ENCODE peak calls at places on chromosomes 4 and X, in nine cellular contexts. G is thoracic aorta; X is CD8-positive, alpha-beta T cell; L is Panc1; E is HCT116; R is HFFc6; D is BE2C; K is psoas muscle; Y is heart right ventricle. O is an unnamed sample.

GRCh38 chrX:13747836-13748235 is 13.3 kb downstream of the OFD1 start:
- DNase-seq in G (no peak), X (no peak), L (no peak), E (peak; percentile 37), R (peak; percentile 51), D (peak; percentile 39), K (no peak), Y (no peak), O (no peak)

GRCh38 chr4:124184767-124185166 is 527.8 kb downstream of the ANKRD50 start:
- DNase-seq in G (no peak), X (no peak), L (no peak), E (no peak), R (no peak), D (no peak), K (no peak), Y (no peak), O (no peak)

GRCh38 chr4:53963786-53964185 is 100.6 kb downstream of the CHIC2 start:
- DNase-seq in G (no peak), X (no peak), L (no peak), E (no peak), R (no peak), D (no peak), K (no peak), Y (no peak), O (no peak)

GRCh38 chr4:18686338-18687039 is 664.9 kb upstream of the LCORL start:
- DNase-seq in G (no peak), X (no peak), L (no peak), E (no peak), R (peak; percentile 16), D (no peak), K (no peak), Y (no peak), O (no peak)

GRCh38 chr4:37522996-37523395 is 163.2 kb downstream of the RELL1 start:
- DNase-seq in G (no peak), X (no peak), L (no peak), E (no peak), R (peak; percentile 11), D (no peak), K (no peak), Y (no peak), O (no peak)

GRCh38 chr4:75741027-75741426 is 16.6 kb downstream of the USO1 start:
- DNase-seq in G (no peak), X (no peak), L (no peak), E (no peak), R (no peak), D (no peak), K (no peak), Y (no peak), O (no peak)

GRCh38 chrX:14902536-14902935 is 29.3 kb downstream of the MOSPD2 start:
- DNase-seq in G (no peak), X (no peak), L (no peak), E (no peak), R (no peak), D (no peak), K (no peak), Y (no peak), O (no peak)

GRCh38 chr4:47566566-47566965 is 81.5 kb downstream of the ATP10D start:
- DNase-seq in G (no peak), X (no peak), L (no peak), E (no peak), R (no peak), D (no peak), K (no peak), Y (no peak), O (no peak)

GRCh38 chr4:8355306-8355705 is 85.2 kb downstream of the ACOX3 start:
- DNase-seq in G (no peak), X (no peak), L (no peak), E (no peak), R (no peak), D (no peak), K (no peak), Y (no peak), O (no peak)

GRCh38 chr4:19130836-19131235 is 1109.3 kb upstream of the LCORL start:
- DNase-seq in G (no peak), X (no peak), L (no peak), E (no peak), R (peak; percentile 86), D (no peak), K (no peak), Y (no peak), O (no peak)

GRCh38 chr4:136763844-136764446 is 768.3 kb downstream of the PCDH18 start:
- DNase-seq in G (no peak), X (no peak), L (no peak), E (no peak), R (no peak), D (no peak), K (no peak), Y (no peak), O (no peak)

DNA sequence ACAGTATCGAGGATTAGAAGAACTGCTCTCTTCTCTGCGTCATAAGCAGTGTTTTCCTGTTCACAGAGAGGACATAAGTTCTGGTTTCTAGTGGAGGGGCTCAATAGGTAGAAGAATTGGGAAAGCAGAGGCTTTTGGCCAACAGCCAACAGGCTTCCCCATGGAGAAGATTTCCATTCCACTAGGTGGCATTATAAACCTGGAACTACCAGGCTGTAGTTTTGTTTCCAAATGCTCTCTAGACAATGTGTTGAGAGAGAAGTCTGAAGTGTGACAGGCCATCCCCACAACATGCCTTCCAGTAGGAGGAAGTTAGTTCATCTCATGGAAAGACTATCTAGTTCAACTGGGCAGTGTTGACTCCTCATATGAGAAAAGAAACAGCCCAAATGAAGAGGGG is 63.8 kb upstream of the ANXA10 start:
- DNase-seq in G (no peak), X (no peak), L (no peak), E (peak; percentile 28), R (peak; percentile 51), D (peak; percentile 24), K (no peak), Y (no peak), O (no peak)
- TF ChIP-seq CTCF in G (no peak), X (no peak), L (peak; percentile 10), E (no peak), R (peak; percentile 67), D (peak; percentile 49), K (peak; percentile 13), Y (no peak), O (no peak)

GRCh38 chrX:71283409-71284143 is at the start of gene NONO:
- DNase-seq in G (peak; percentile 51), X (peak; percentile 64), L (peak; percentile 93), E (peak; percentile 98), R (peak; percentile 99), D (peak; percentile 91), K (peak; percentile 87), Y (peak; percentile 74), O (peak; percentile 77)
- TF ChIP-seq CTCF in G (no peak), X (no peak), L (no peak), E (no peak), R (no peak), D (peak; percentile 23), K (no peak), Y (peak; percentile 14), O (no peak)

DNA sequence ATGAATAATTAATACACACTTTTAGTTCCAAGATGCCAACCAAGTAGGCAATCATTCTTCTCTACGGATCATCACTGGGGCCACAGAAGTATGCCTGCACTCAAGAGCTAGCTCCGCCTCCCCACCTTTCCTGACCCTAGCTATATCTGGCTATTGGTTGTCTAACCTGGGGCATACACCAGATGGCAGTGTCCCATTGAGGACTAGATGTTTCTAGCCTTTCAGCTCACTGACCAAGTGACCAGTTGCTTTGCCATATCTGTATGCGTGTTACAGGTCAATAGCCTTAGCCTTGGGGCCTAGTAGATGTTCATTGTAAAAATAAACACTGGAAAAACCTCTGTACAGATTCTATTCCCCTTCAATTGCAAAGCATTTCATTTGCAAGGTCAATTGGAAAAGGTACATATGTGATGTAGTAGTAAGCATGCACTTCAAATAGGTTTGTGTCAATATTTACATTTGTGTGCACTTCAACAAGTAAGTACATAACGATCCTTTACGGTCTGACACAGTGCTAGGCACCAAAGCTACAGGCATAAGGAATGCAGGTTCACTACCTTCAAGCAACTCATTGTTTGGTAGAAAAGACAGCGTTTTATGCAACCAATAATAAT is 521.7 kb downstream of the PPARGC1A start:
- DNase-seq in G (no peak), X (no peak), L (no peak), E (no peak), R (no peak), D (peak; percentile 15), K (no peak), Y (no peak), O (peak; percentile 33)
- TF ChIP-seq CTCF in G (no peak), X (no peak), L (peak; percentile 13), E (no peak), R (no peak), D (peak; percentile 46), K (peak; percentile 66), Y (peak; percentile 30), O (peak; percentile 38)

GRCh38 chrX:53321943-53322497 is 40.6 kb upstream of the IQSEC2 start:
- DNase-seq in G (no peak), X (no peak), L (no peak), E (no peak), R (no peak), D (no peak), K (no peak), Y (no peak), O (no peak)

GRCh38 chrX:53321216-53321942 is 40.0 kb upstream of the IQSEC2 start:
- DNase-seq in G (no peak), X (no peak), L (no peak), E (no peak), R (no peak), D (peak; percentile 15), K (no peak), Y (peak; percentile 26), O (no peak)

GRCh38 chrX:53318766-53319353 is 37.5 kb upstream of the IQSEC2 start:
- DNase-seq in G (no peak), X (no peak), L (no peak), E (no peak), R (no peak), D (no peak), K (no peak), Y (no peak), O (no peak)

GRCh38 chrX:53319614-53320542 is 38.5 kb upstream of the IQSEC2 start:
- DNase-seq in G (no peak), X (no peak), L (no peak), E (no peak), R (no peak), D (no peak), K (no peak), Y (no peak), O (peak; percentile 30)

DNA sequence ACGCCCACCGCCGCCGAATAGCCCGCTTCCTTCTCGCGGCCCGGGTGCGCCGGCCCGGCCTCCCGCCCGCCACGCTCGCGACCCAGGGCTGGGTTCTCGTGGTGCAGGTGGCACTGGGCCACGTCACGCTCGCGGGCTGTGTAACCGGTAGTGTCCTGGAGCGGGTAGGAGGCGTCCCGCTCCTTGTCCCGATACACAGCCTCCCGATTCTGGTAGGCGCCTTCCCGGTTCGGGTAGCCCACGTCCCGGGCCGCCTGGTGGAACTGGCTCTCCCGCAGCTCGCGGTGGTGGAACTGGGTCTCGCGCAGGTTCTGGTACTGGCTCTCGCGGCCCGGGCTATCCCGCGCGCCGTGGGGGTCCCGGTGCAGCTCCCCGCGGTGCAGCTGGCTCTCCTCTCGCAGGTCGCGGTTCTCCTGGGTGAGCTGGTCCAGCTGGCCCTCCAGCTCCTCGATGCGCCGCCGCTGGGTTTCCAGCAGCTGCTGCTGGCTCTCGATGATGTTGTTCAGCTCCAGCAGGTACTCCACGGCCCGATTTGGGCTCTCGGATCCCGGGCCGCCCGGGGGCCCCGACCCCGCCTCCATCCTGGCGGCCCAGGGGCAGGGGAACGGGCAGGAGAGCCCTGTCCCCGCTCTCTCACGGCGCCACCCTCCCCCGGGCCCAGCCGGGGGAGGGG is 39.3 kb upstream of the IQSEC2 start:
- DNase-seq in G (no peak), X (no peak), L (no peak), E (no peak), R (no peak), D (no peak), K (peak; percentile 60), Y (peak; percentile 15), O (peak; percentile 30)
- TF ChIP-seq CTCF in G (no peak), X (no peak), L (no peak), E (no peak), R (no peak), D (no peak), K (no peak), Y (no peak), O (no peak)